ENCODE peak calls at places on chromosomes 7 and 10, in six cellular contexts. R, G, A, C, M and K are unnamed samples.

GRCh38 chr10:72925951-72926465 is 28.6 kb downstream of the PLA2G12B start:
- DNase-seq in R (no peak), G (no peak), A (no peak), C (no peak), M (no peak), K (no peak)

GRCh38 chr7:157018328-157018996 is 8.0 kb upstream of the MNX1 start:
- DNase-seq in R (no peak), G (no peak), A (no peak), C (no peak), M (no peak), K (no peak)

GRCh38 chr7:78499283-78499682 is 700.7 kb downstream of the PHTF2 start:
- DNase-seq in R (no peak), G (no peak), A (no peak), C (no peak), M (no peak), K (peak)

GRCh38 chr7:37011151-37011890 is 287.0 kb upstream of the AOAH start:
- DNase-seq in R (no peak), G (no peak), A (no peak), C (no peak), M (no peak), K (no peak)

GRCh38 chr10:79463578-79464496 is 18.4 kb upstream of the ZCCHC24 start:
- DNase-seq in R (no peak), G (no peak), A (peak), C (no peak), M (no peak), K (no peak)

GRCh38 chr7:51139796-51140195 is 176.8 kb downstream of the COBL start:
- DNase-seq in R (no peak), G (no peak), A (no peak), C (no peak), M (no peak), K (peak)

GRCh38 chr7:23955145-23955544 is 245.1 kb downstream of the STK31 start:
- DNase-seq in R (no peak), G (no peak), A (no peak), C (no peak), M (no peak), K (no peak)

GRCh38 chr10:11180228-11180627 is 162.6 kb downstream of the CELF2 start:
- DNase-seq in R (no peak), G (no peak), A (no peak), C (no peak), M (no peak), K (no peak)

GRCh38 chr10:31759124-31759798 is 169.4 kb downstream of the ARHGAP12 start:
- DNase-seq in R (no peak), G (peak), A (no peak), C (peak), M (peak), K (peak)

GRCh38 chr7:24898691-24899090 is 81.3 kb downstream of the OSBPL3 start:
- DNase-seq in R (no peak), G (no peak), A (no peak), C (no peak), M (no peak), K (peak)

GRCh38 chr10:51700228-51700835 is 937 bp upstream of the CSTF2T start:
- DNase-seq in R (no peak), G (no peak), A (peak), C (peak), M (no peak), K (peak)

GRCh38 chr7:111224354-111225231 is 133.7 kb downstream of the LRRN3 start:
- DNase-seq in R (no peak), G (no peak), A (no peak), C (no peak), M (no peak), K (no peak)

GRCh38 chr10:66591865-66592264 is 334.0 kb upstream of the LRRTM3 start:
- DNase-seq in R (no peak), G (no peak), A (no peak), C (no peak), M (no peak), K (peak)

GRCh38 chr10:87504307-87504666 is 406 bp upstream of the MINPP1 start:
- DNase-seq in R (no peak), G (no peak), A (no peak), C (no peak), M (no peak), K (no peak)

GRCh38 chr7:129494041-129494440 is 8.3 kb upstream of the SMKR1 start:
- DNase-seq in R (peak), G (no peak), A (no peak), C (no peak), M (no peak), K (peak)

GRCh38 chr7:47901542-47901941 is 46.7 kb downstream of the PKD1L1 start:
- DNase-seq in R (no peak), G (no peak), A (no peak), C (no peak), M (no peak), K (no peak)

GRCh38 chr10:36033808-36034207 is 391.7 kb upstream of the FZD8 start:
- DNase-seq in R (no peak), G (no peak), A (no peak), C (no peak), M (no peak), K (no peak)

GRCh38 chr7:108525327-108525984 is 479 bp downstream of the PNPLA8 start:
- DNase-seq in R (peak), G (no peak), A (peak), C (no peak), M (peak), K (peak)

GRCh38 chr7:33926535-33926934 is 21.2 kb downstream of the BMPER start:
- DNase-seq in R (no peak), G (no peak), A (no peak), C (peak), M (no peak), K (no peak)

GRCh38 chr7:154918741-154919140 is 84.2 kb downstream of the PAXIP1 start:
- DNase-seq in R (no peak), G (peak), A (no peak), C (no peak), M (no peak), K (peak)

GRCh38 chr10:95559466-95559865 is 1.7 kb downstream of the SORBS1 start:
- DNase-seq in R (no peak), G (no peak), A (no peak), C (no peak), M (peak), K (no peak)

GRCh38 chr10:29266641-29267040 is 22.2 kb upstream of the LYZL1 start:
- DNase-seq in R (peak), G (no peak), A (no peak), C (no peak), M (no peak), K (no peak)

GRCh38 chr10:87657370-87657769 is 2.3 kb upstream of the PAPSS2 start:
- DNase-seq in R (no peak), G (peak), A (peak), C (peak), M (peak), K (no peak)

GRCh38 chr10:11578802-11579255 is 32.6 kb downstream of the USP6NL start:
- DNase-seq in R (no peak), G (no peak), A (no peak), C (no peak), M (no peak), K (no peak)

DNA sequence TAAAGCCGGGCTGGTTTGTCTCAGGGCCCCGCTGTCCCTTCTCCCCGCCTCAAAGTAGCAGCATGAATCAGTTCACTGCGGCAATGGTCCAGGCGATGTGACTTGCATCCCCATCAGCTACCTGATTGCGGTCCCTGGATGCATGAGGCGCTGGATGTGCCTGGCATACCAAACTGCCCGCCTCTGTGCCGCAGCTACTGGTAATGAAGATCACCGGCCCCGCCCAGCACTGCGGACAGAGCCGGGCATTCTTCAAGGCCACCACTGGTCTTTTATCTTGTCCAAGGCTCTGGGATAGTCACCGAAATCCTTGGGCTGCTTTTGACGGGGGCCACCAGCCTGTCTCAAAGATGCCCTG is 143.3 kb downstream of the RPS24 start:
- DNase-seq in R (no peak), G (no peak), A (peak), C (no peak), M (no peak), K (no peak)
- H3K4me3 ChIP-seq in R (no peak), G (no peak), A (no peak), C (no peak), M (no peak), K (no peak)

GRCh38 chr10:63593576-63593975 is 72.4 kb downstream of the REEP3 start:
- DNase-seq in R (no peak), G (no peak), A (no peak), C (no peak), M (no peak), K (no peak)

GRCh38 chr10:63596924-63597323 is 75.7 kb downstream of the REEP3 start:
- DNase-seq in R (no peak), G (no peak), A (peak), C (no peak), M (no peak), K (no peak)

GRCh38 chr10:63600540-63600939 is 79.3 kb downstream of the REEP3 start:
- DNase-seq in R (no peak), G (no peak), A (no peak), C (no peak), M (no peak), K (no peak)

GRCh38 chr10:63591600-63592379 is 70.6 kb downstream of the REEP3 start:
- DNase-seq in R (no peak), G (no peak), A (no peak), C (no peak), M (no peak), K (peak)

GRCh38 chr10:63595072-63595471 is 73.9 kb downstream of the REEP3 start:
- DNase-seq in R (no peak), G (no peak), A (no peak), C (no peak), M (no peak), K (no peak)
- TF ChIP-seq CTCF in R (no peak), G (no peak), A (peak), C (no peak), M (no peak), K (no peak)

GRCh38 chr7:44307905-44308740 is 17.3 kb downstream of the CAMK2B start:
- DNase-seq in R (no peak), G (peak), A (peak), C (no peak), M (no peak), K (peak)

GRCh38 chr7:44309271-44310091 is 15.9 kb downstream of the CAMK2B start:
- DNase-seq in R (no peak), G (peak), A (peak), C (peak), M (peak), K (peak)

GRCh38 chr7:44308741-44309270 is 16.6 kb downstream of the CAMK2B start:
- DNase-seq in R (no peak), G (peak), A (peak), C (peak), M (peak), K (no peak)

GRCh38 chr7:44311561-44312495 is 13.6 kb downstream of the CAMK2B start:
- DNase-seq in R (no peak), G (no peak), A (peak), C (no peak), M (no peak), K (no peak)

GRCh38 chr7:44310221-44310848 is 15.1 kb downstream of the CAMK2B start:
- DNase-seq in R (no peak), G (no peak), A (peak), C (no peak), M (no peak), K (no peak)
- H3K4me3 ChIP-seq in R (no peak), G (peak), A (peak), C (no peak), M (no peak), K (no peak)

GRCh38 chr7:141752634-141753033 is 11.3 kb upstream of the TAS2R3 start:
- DNase-seq in R (no peak), G (no peak), A (no peak), C (no peak), M (no peak), K (peak)

GRCh38 chr7:141754939-141755338 is 9.0 kb upstream of the TAS2R3 start:
- DNase-seq in R (no peak), G (no peak), A (no peak), C (no peak), M (no peak), K (peak)
- TF ChIP-seq CTCF in R (peak), G (no peak), A (peak), C (peak), M (no peak), K (peak)